ENCODE peak calls at places on chromosomes 13 and 19, in seven cellular contexts. One of them, this sample, is unnamed.

GRCh38 chr13:97460004-97460756 is 26.2 kb downstream of the RAP2A start:
- DNase-seq in heart right ventricle: no peak
- DNase-seq in cardiac muscle cell: no peak
- DNase-seq in tibial artery: no peak
- DNase-seq in ovary: no peak
- DNase-seq in fibroblast of lung: peak; percentile 27
- DNase-seq in CD8-positive, alpha-beta T cell: no peak
- DNase-seq in this sample: no peak

GRCh38 chr13:39347926-39348901 is 254.8 kb downstream of the LHFPL6 start:
- DNase-seq in heart right ventricle: peak; percentile 63
- DNase-seq in cardiac muscle cell: peak; percentile 55
- DNase-seq in tibial artery: no peak
- DNase-seq in ovary: no peak
- DNase-seq in fibroblast of lung: no peak
- DNase-seq in CD8-positive, alpha-beta T cell: no peak
- DNase-seq in this sample: no peak

GRCh38 chr19:10416380-10417257 is 3.7 kb upstream of the PDE4A start:
- DNase-seq in heart right ventricle: peak; percentile 82
- DNase-seq in cardiac muscle cell: peak; percentile 89
- DNase-seq in tibial artery: peak; percentile 79
- DNase-seq in ovary: peak; percentile 61
- DNase-seq in fibroblast of lung: peak; percentile 89
- DNase-seq in CD8-positive, alpha-beta T cell: peak; percentile 99
- DNase-seq in this sample: peak; percentile 85

GRCh38 chr13:45446181-45446580 is 18.6 kb upstream of the COG3 start:
- DNase-seq in heart right ventricle: no peak
- DNase-seq in cardiac muscle cell: no peak
- DNase-seq in tibial artery: no peak
- DNase-seq in ovary: no peak
- DNase-seq in fibroblast of lung: peak; percentile 4
- DNase-seq in CD8-positive, alpha-beta T cell: no peak
- DNase-seq in this sample: no peak

GRCh38 chr13:96817336-96817941 is 176.8 kb downstream of the OXGR1 start:
- DNase-seq in heart right ventricle: no peak
- DNase-seq in cardiac muscle cell: peak; percentile 51
- DNase-seq in tibial artery: no peak
- DNase-seq in ovary: no peak
- DNase-seq in fibroblast of lung: peak; percentile 52
- DNase-seq in CD8-positive, alpha-beta T cell: no peak
- DNase-seq in this sample: no peak

GRCh38 chr13:50948576-50948975 is 39.0 kb downstream of the RNASEH2B start:
- DNase-seq in heart right ventricle: no peak
- DNase-seq in cardiac muscle cell: no peak
- DNase-seq in tibial artery: no peak
- DNase-seq in ovary: no peak
- DNase-seq in fibroblast of lung: no peak
- DNase-seq in CD8-positive, alpha-beta T cell: no peak
- DNase-seq in this sample: no peak

GRCh38 chr13:84649853-84650252 is 767.6 kb upstream of the SLITRK1 start:
- DNase-seq in heart right ventricle: peak; percentile 10
- DNase-seq in cardiac muscle cell: no peak
- DNase-seq in tibial artery: no peak
- DNase-seq in ovary: no peak
- DNase-seq in fibroblast of lung: no peak
- DNase-seq in CD8-positive, alpha-beta T cell: no peak
- DNase-seq in this sample: no peak

GRCh38 chr13:67355791-67356190 is 125.7 kb upstream of the PCDH9 start:
- DNase-seq in heart right ventricle: no peak
- DNase-seq in cardiac muscle cell: no peak
- DNase-seq in tibial artery: no peak
- DNase-seq in ovary: no peak
- DNase-seq in fibroblast of lung: no peak
- DNase-seq in CD8-positive, alpha-beta T cell: no peak
- DNase-seq in this sample: no peak

GRCh38 chr13:33448889-33449288 is 163.3 kb upstream of the STARD13 start:
- DNase-seq in heart right ventricle: no peak
- DNase-seq in cardiac muscle cell: no peak
- DNase-seq in tibial artery: no peak
- DNase-seq in ovary: no peak
- DNase-seq in fibroblast of lung: no peak
- DNase-seq in CD8-positive, alpha-beta T cell: no peak
- DNase-seq in this sample: no peak

GRCh38 chr13:97425570-97425969 is 8.4 kb upstream of the RAP2A start:
- DNase-seq in heart right ventricle: no peak
- DNase-seq in cardiac muscle cell: no peak
- DNase-seq in tibial artery: no peak
- DNase-seq in ovary: no peak
- DNase-seq in fibroblast of lung: no peak
- DNase-seq in CD8-positive, alpha-beta T cell: no peak
- DNase-seq in this sample: no peak

GRCh38 chr19:41587101-41587837 is 11.3 kb downstream of the CEACAM21 start:
- DNase-seq in heart right ventricle: no peak
- DNase-seq in cardiac muscle cell: no peak
- DNase-seq in tibial artery: no peak
- DNase-seq in ovary: no peak
- DNase-seq in fibroblast of lung: no peak
- DNase-seq in CD8-positive, alpha-beta T cell: no peak
- DNase-seq in this sample: no peak

GRCh38 chr19:461664-462551 is 1.1 kb upstream of the SHC2 start:
- DNase-seq in heart right ventricle: no peak
- DNase-seq in cardiac muscle cell: peak; percentile 39
- DNase-seq in tibial artery: no peak
- DNase-seq in ovary: no peak
- DNase-seq in fibroblast of lung: no peak
- DNase-seq in CD8-positive, alpha-beta T cell: no peak
- DNase-seq in this sample: peak; percentile 82

GRCh38 chr19:572891-573825 is 762 bp downstream of the BSG start:
- DNase-seq in heart right ventricle: peak; percentile 58
- DNase-seq in cardiac muscle cell: peak; percentile 69
- DNase-seq in tibial artery: peak; percentile 74
- DNase-seq in ovary: peak; percentile 81
- DNase-seq in fibroblast of lung: peak; percentile 65
- DNase-seq in CD8-positive, alpha-beta T cell: no peak
- DNase-seq in this sample: peak; percentile 67

GRCh38 chr19:44792286-44792685 is 14.6 kb downstream of the CBLC start:
- DNase-seq in heart right ventricle: no peak
- DNase-seq in cardiac muscle cell: no peak
- DNase-seq in tibial artery: no peak
- DNase-seq in ovary: no peak
- DNase-seq in fibroblast of lung: no peak
- DNase-seq in CD8-positive, alpha-beta T cell: no peak
- DNase-seq in this sample: no peak

GRCh38 chr13:27250833-27251165 is 559 bp upstream of the RPL21 start:
- DNase-seq in heart right ventricle: no peak
- DNase-seq in cardiac muscle cell: no peak
- DNase-seq in tibial artery: no peak
- DNase-seq in ovary: no peak
- DNase-seq in fibroblast of lung: no peak
- DNase-seq in CD8-positive, alpha-beta T cell: no peak
- DNase-seq in this sample: no peak

GRCh38 chr19:5605362-5605761 is 17.2 kb downstream of the SAFB2 start:
- DNase-seq in heart right ventricle: no peak
- DNase-seq in cardiac muscle cell: no peak
- DNase-seq in tibial artery: no peak
- DNase-seq in ovary: no peak
- DNase-seq in fibroblast of lung: no peak
- DNase-seq in CD8-positive, alpha-beta T cell: no peak
- DNase-seq in this sample: no peak

GRCh38 chr13:40318366-40318765 is 348.1 kb downstream of the FOXO1 start:
- DNase-seq in heart right ventricle: peak; percentile 61
- DNase-seq in cardiac muscle cell: peak; percentile 55
- DNase-seq in tibial artery: peak; percentile 66
- DNase-seq in ovary: peak; percentile 51
- DNase-seq in fibroblast of lung: no peak
- DNase-seq in CD8-positive, alpha-beta T cell: no peak
- DNase-seq in this sample: no peak

GRCh38 chr19:289651-290538 is 1.3 kb downstream of the PLPP2 start:
- DNase-seq in heart right ventricle: no peak
- DNase-seq in cardiac muscle cell: no peak
- DNase-seq in tibial artery: no peak
- DNase-seq in ovary: no peak
- DNase-seq in fibroblast of lung: no peak
- DNase-seq in CD8-positive, alpha-beta T cell: no peak
- DNase-seq in this sample: peak; percentile 82

GRCh38 chr13:31012285-31013024 is 80.0 kb downstream of the TEX26 start:
- DNase-seq in heart right ventricle: no peak
- DNase-seq in cardiac muscle cell: peak; percentile 17
- DNase-seq in tibial artery: no peak
- DNase-seq in ovary: no peak
- DNase-seq in fibroblast of lung: peak; percentile 55
- DNase-seq in CD8-positive, alpha-beta T cell: no peak
- DNase-seq in this sample: no peak

GRCh38 chr19:24140591-24140990 is 53.6 kb downstream of the ZNF254 start:
- DNase-seq in heart right ventricle: no peak
- DNase-seq in cardiac muscle cell: no peak
- DNase-seq in tibial artery: no peak
- DNase-seq in ovary: no peak
- DNase-seq in fibroblast of lung: no peak
- DNase-seq in CD8-positive, alpha-beta T cell: no peak
- DNase-seq in this sample: no peak

GRCh38 chr19:2454962-2455409 is 1.8 kb downstream of the LMNB2 start:
- DNase-seq in heart right ventricle: no peak
- DNase-seq in cardiac muscle cell: no peak
- DNase-seq in tibial artery: no peak
- DNase-seq in ovary: no peak
- DNase-seq in fibroblast of lung: no peak
- DNase-seq in CD8-positive, alpha-beta T cell: no peak
- DNase-seq in this sample: no peak
- H3K4me3 ChIP-seq in heart right ventricle: no peak overlapping the region
- H3K4me3 ChIP-seq in cardiac muscle cell: peak overlapping the region; percentile 97
- H3K4me3 ChIP-seq in tibial artery: no peak overlapping the region
- H3K4me3 ChIP-seq in ovary: no peak overlapping the region
- H3K4me3 ChIP-seq in fibroblast of lung: peak overlapping the region; percentile 87
- H3K4me3 ChIP-seq in CD8-positive, alpha-beta T cell: no peak overlapping the region
- H3K4me3 ChIP-seq in this sample: no peak overlapping the region

GRCh38 chr13:98557934-98558630 is 18.8 kb downstream of the STK24 start:
- DNase-seq in heart right ventricle: no peak
- DNase-seq in cardiac muscle cell: no peak
- DNase-seq in tibial artery: peak; percentile 35
- DNase-seq in ovary: no peak
- DNase-seq in fibroblast of lung: no peak
- DNase-seq in CD8-positive, alpha-beta T cell: no peak
- DNase-seq in this sample: no peak

GRCh38 chr13:98556968-98557591 is 19.8 kb downstream of the STK24 start:
- DNase-seq in heart right ventricle: no peak
- DNase-seq in cardiac muscle cell: no peak
- DNase-seq in tibial artery: peak; percentile 47
- DNase-seq in ovary: no peak
- DNase-seq in fibroblast of lung: no peak
- DNase-seq in CD8-positive, alpha-beta T cell: no peak
- DNase-seq in this sample: no peak

GRCh38 chr13:98556417-98556816 is 20.5 kb downstream of the STK24 start:
- DNase-seq in heart right ventricle: no peak
- DNase-seq in cardiac muscle cell: no peak
- DNase-seq in tibial artery: no peak
- DNase-seq in ovary: no peak
- DNase-seq in fibroblast of lung: no peak
- DNase-seq in CD8-positive, alpha-beta T cell: no peak
- DNase-seq in this sample: no peak
- H3K4me1 ChIP-seq in heart right ventricle: peaks cover 4% of the 10 kb centered on the region
- H3K4me1 ChIP-seq in cardiac muscle cell: peaks cover 15% of the 10 kb centered on the region
- H3K4me1 ChIP-seq in tibial artery: peaks cover 66% of the 10 kb centered on the region
- H3K4me1 ChIP-seq in ovary: peaks cover 19% of the 10 kb centered on the region
- H3K4me1 ChIP-seq in fibroblast of lung: peaks cover 6% of the 10 kb centered on the region
- H3K4me1 ChIP-seq in CD8-positive, alpha-beta T cell: peaks cover 30% of the 10 kb centered on the region
- H3K4me1 ChIP-seq in this sample: peaks cover 61% of the 10 kb centered on the region

GRCh38 chr13:99356216-99357089 is 49.3 kb upstream of the GPR183 start:
- DNase-seq in heart right ventricle: peak; percentile 34
- DNase-seq in cardiac muscle cell: no peak
- DNase-seq in tibial artery: no peak
- DNase-seq in ovary: peak; percentile 37
- DNase-seq in fibroblast of lung: peak; percentile 87
- DNase-seq in CD8-positive, alpha-beta T cell: peak; percentile 48
- DNase-seq in this sample: no peak

GRCh38 chr13:99354371-99354951 is 47.3 kb upstream of the GPR183 start:
- DNase-seq in heart right ventricle: no peak
- DNase-seq in cardiac muscle cell: no peak
- DNase-seq in tibial artery: no peak
- DNase-seq in ovary: no peak
- DNase-seq in fibroblast of lung: no peak
- DNase-seq in CD8-positive, alpha-beta T cell: no peak
- DNase-seq in this sample: no peak

GRCh38 chr13:99357149-99357596 is 50.0 kb upstream of the GPR183 start:
- DNase-seq in heart right ventricle: no peak
- DNase-seq in cardiac muscle cell: no peak
- DNase-seq in tibial artery: no peak
- DNase-seq in ovary: no peak
- DNase-seq in fibroblast of lung: peak; percentile 64
- DNase-seq in CD8-positive, alpha-beta T cell: no peak
- DNase-seq in this sample: no peak

GRCh38 chr13:99353836-99354235 is 46.6 kb upstream of the GPR183 start:
- DNase-seq in heart right ventricle: no peak
- DNase-seq in cardiac muscle cell: no peak
- DNase-seq in tibial artery: no peak
- DNase-seq in ovary: no peak
- DNase-seq in fibroblast of lung: no peak
- DNase-seq in CD8-positive, alpha-beta T cell: no peak
- DNase-seq in this sample: no peak

GRCh38 chr13:99355267-99356215 is 48.3 kb upstream of the GPR183 start:
- DNase-seq in heart right ventricle: no peak
- DNase-seq in cardiac muscle cell: no peak
- DNase-seq in tibial artery: no peak
- DNase-seq in ovary: no peak
- DNase-seq in fibroblast of lung: no peak
- DNase-seq in CD8-positive, alpha-beta T cell: no peak
- DNase-seq in this sample: no peak
- H3K27ac ChIP-seq in heart right ventricle: peak overlapping the region; percentile 60
- H3K27ac ChIP-seq in cardiac muscle cell: no peak overlapping the region
- H3K27ac ChIP-seq in tibial artery: peak overlapping the region; percentile 35
- H3K27ac ChIP-seq in ovary: no peak overlapping the region
- H3K27ac ChIP-seq in fibroblast of lung: peak overlapping the region; percentile 55
- H3K27ac ChIP-seq in CD8-positive, alpha-beta T cell: peak overlapping the region; percentile 97
- H3K27ac ChIP-seq in this sample: peak overlapping the region; percentile 64

GRCh38 chr19:1647664-1648155 is 4.7 kb downstream of the TCF3 start:
- DNase-seq in heart right ventricle: no peak
- DNase-seq in cardiac muscle cell: no peak
- DNase-seq in tibial artery: no peak
- DNase-seq in ovary: peak; percentile 21
- DNase-seq in fibroblast of lung: no peak
- DNase-seq in CD8-positive, alpha-beta T cell: no peak
- DNase-seq in this sample: peak; percentile 75

GRCh38 chr19:1645299-1645698 is 7.1 kb downstream of the TCF3 start:
- DNase-seq in heart right ventricle: no peak
- DNase-seq in cardiac muscle cell: no peak
- DNase-seq in tibial artery: no peak
- DNase-seq in ovary: no peak
- DNase-seq in fibroblast of lung: no peak
- DNase-seq in CD8-positive, alpha-beta T cell: no peak
- DNase-seq in this sample: no peak

GRCh38 chr19:1646149-1646930 is 6.1 kb downstream of the TCF3 start:
- DNase-seq in heart right ventricle: no peak
- DNase-seq in cardiac muscle cell: no peak
- DNase-seq in tibial artery: no peak
- DNase-seq in ovary: peak; percentile 18
- DNase-seq in fibroblast of lung: no peak
- DNase-seq in CD8-positive, alpha-beta T cell: no peak
- DNase-seq in this sample: peak; percentile 63

GRCh38 chr19:1648156-1648925 is 4.1 kb downstream of the TCF3 start:
- DNase-seq in heart right ventricle: no peak
- DNase-seq in cardiac muscle cell: no peak
- DNase-seq in tibial artery: no peak
- DNase-seq in ovary: no peak
- DNase-seq in fibroblast of lung: no peak
- DNase-seq in CD8-positive, alpha-beta T cell: no peak
- DNase-seq in this sample: peak; percentile 65

GRCh38 chr19:1646931-1647663 is 5.3 kb downstream of the TCF3 start:
- DNase-seq in heart right ventricle: no peak
- DNase-seq in cardiac muscle cell: no peak
- DNase-seq in tibial artery: no peak
- DNase-seq in ovary: peak; percentile 17
- DNase-seq in fibroblast of lung: no peak
- DNase-seq in CD8-positive, alpha-beta T cell: no peak
- DNase-seq in this sample: no peak
- H3K4me3 ChIP-seq in heart right ventricle: no peak overlapping the region
- H3K4me3 ChIP-seq in cardiac muscle cell: no peak overlapping the region
- H3K4me3 ChIP-seq in tibial artery: no peak overlapping the region
- H3K4me3 ChIP-seq in ovary: no peak overlapping the region
- H3K4me3 ChIP-seq in fibroblast of lung: no peak overlapping the region
- H3K4me3 ChIP-seq in CD8-positive, alpha-beta T cell: no peak overlapping the region
- H3K4me3 ChIP-seq in this sample: no peak overlapping the region

This sample was measured in left lung.